ENCODE peak calls at places on chromosomes 7 and 10, in five cellular contexts. One of them, this sample, is unnamed.

GRCh38 chr7:71055504-71055903 is 76.4 kb upstream of the GALNT17 start:
- DNase-seq in PC-3: no peak
- DNase-seq in PC-9: no peak
- DNase-seq in neural progenitor cell: no peak
- DNase-seq in GM23248: no peak
- DNase-seq in this sample: no peak

GRCh38 chr7:30093351-30094019 is 41.3 kb upstream of the MTURN start:
- DNase-seq in PC-3: no peak
- DNase-seq in PC-9: no peak
- DNase-seq in neural progenitor cell: no peak
- DNase-seq in GM23248: peak; percentile 29
- DNase-seq in this sample: no peak

GRCh38 chr10:11058965-11059364 is 41.3 kb downstream of the CELF2 start:
- DNase-seq in PC-3: no peak
- DNase-seq in PC-9: no peak
- DNase-seq in neural progenitor cell: no peak
- DNase-seq in GM23248: peak; percentile 84
- DNase-seq in this sample: no peak

GRCh38 chr10:131102147-131102546 is 209.4 kb downstream of the TCERG1L start:
- DNase-seq in PC-3: no peak
- DNase-seq in PC-9: no peak
- DNase-seq in neural progenitor cell: no peak
- DNase-seq in GM23248: no peak
- DNase-seq in this sample: no peak

GRCh38 chr7:123296965-123297364 is 97.2 kb upstream of the SLC13A1 start:
- DNase-seq in PC-3: no peak
- DNase-seq in PC-9: no peak
- DNase-seq in neural progenitor cell: no peak
- DNase-seq in GM23248: no peak
- DNase-seq in this sample: no peak

GRCh38 chr10:45585131-45585530 is 87.4 kb downstream of the ZFAND4 start:
- DNase-seq in PC-3: no peak
- DNase-seq in PC-9: no peak
- DNase-seq in neural progenitor cell: no peak
- DNase-seq in GM23248: no peak
- DNase-seq in this sample: no peak

GRCh38 chr7:121313220-121313792 is 15.5 kb upstream of the WNT16 start:
- DNase-seq in PC-3: peak; percentile 39
- DNase-seq in PC-9: no peak
- DNase-seq in neural progenitor cell: no peak
- DNase-seq in GM23248: peak; percentile 24
- DNase-seq in this sample: no peak

GRCh38 chr10:4780782-4781181 is 45.2 kb upstream of the AKR1E2 start:
- DNase-seq in PC-3: no peak
- DNase-seq in PC-9: no peak
- DNase-seq in neural progenitor cell: no peak
- DNase-seq in GM23248: peak; percentile 47
- DNase-seq in this sample: no peak

GRCh38 chr7:29796181-29796580 is 10.1 kb upstream of the WIPF3 start:
- DNase-seq in PC-3: no peak
- DNase-seq in PC-9: peak; percentile 25
- DNase-seq in neural progenitor cell: no peak
- DNase-seq in GM23248: peak; percentile 13
- DNase-seq in this sample: no peak

GRCh38 chr7:155256761-155257481 is 40.8 kb upstream of the INSIG1 start:
- DNase-seq in PC-3: no peak
- DNase-seq in PC-9: peak; percentile 28
- DNase-seq in neural progenitor cell: no peak
- DNase-seq in GM23248: no peak
- DNase-seq in this sample: no peak

GRCh38 chr10:23063387-23064287 is 31.7 kb upstream of the MSRB2 start:
- DNase-seq in PC-3: no peak
- DNase-seq in PC-9: no peak
- DNase-seq in neural progenitor cell: peak; percentile 40
- DNase-seq in GM23248: peak; percentile 65
- DNase-seq in this sample: no peak

GRCh38 chr10:58556516-58556915 is 43.8 kb downstream of the BICC1 start:
- DNase-seq in PC-3: peak; percentile 44
- DNase-seq in PC-9: no peak
- DNase-seq in neural progenitor cell: no peak
- DNase-seq in GM23248: no peak
- DNase-seq in this sample: no peak

GRCh38 chr10:102269017-102269416 is 23.7 kb downstream of the GBF1 start:
- DNase-seq in PC-3: no peak
- DNase-seq in PC-9: no peak
- DNase-seq in neural progenitor cell: no peak
- DNase-seq in GM23248: peak; percentile 41
- DNase-seq in this sample: no peak

GRCh38 chr7:73671317-73671651 is 3.7 kb downstream of the VPS37D start:
- DNase-seq in PC-3: no peak
- DNase-seq in PC-9: no peak
- DNase-seq in neural progenitor cell: no peak
- DNase-seq in GM23248: no peak
- DNase-seq in this sample: no peak

GRCh38 chr10:48608279-48608681 is 3.4 kb upstream of the ARHGAP22 start:
- DNase-seq in PC-3: no peak
- DNase-seq in PC-9: no peak
- DNase-seq in neural progenitor cell: peak; percentile 72
- DNase-seq in GM23248: peak; percentile 63
- DNase-seq in this sample: peak; percentile 82

GRCh38 chr7:76332073-76332472 is 26.7 kb downstream of the YWHAG start:
- DNase-seq in PC-3: no peak
- DNase-seq in PC-9: no peak
- DNase-seq in neural progenitor cell: no peak
- DNase-seq in GM23248: no peak
- DNase-seq in this sample: no peak

GRCh38 chr10:14399641-14400040 is 68.9 kb upstream of the FRMD4A start:
- DNase-seq in PC-3: no peak
- DNase-seq in PC-9: no peak
- DNase-seq in neural progenitor cell: no peak
- DNase-seq in GM23248: no peak
- DNase-seq in this sample: no peak

GRCh38 chr10:74011016-74011415 is 13.1 kb downstream of the VCL start:
- DNase-seq in PC-3: no peak
- DNase-seq in PC-9: no peak
- DNase-seq in neural progenitor cell: no peak
- DNase-seq in GM23248: no peak
- DNase-seq in this sample: no peak

GRCh38 chr10:74008212-74008731 is 10.4 kb downstream of the VCL start:
- DNase-seq in PC-3: peak; percentile 98
- DNase-seq in PC-9: peak; percentile 72
- DNase-seq in neural progenitor cell: no peak
- DNase-seq in GM23248: peak; percentile 85
- DNase-seq in this sample: peak; percentile 75

GRCh38 chr10:74011762-74012161 is 13.8 kb downstream of the VCL start:
- DNase-seq in PC-3: peak; percentile 99
- DNase-seq in PC-9: peak; percentile 58
- DNase-seq in neural progenitor cell: peak; percentile 23
- DNase-seq in GM23248: peak; percentile 95
- DNase-seq in this sample: no peak

GRCh38 chr10:74013004-74013403 is 15.1 kb downstream of the VCL start:
- DNase-seq in PC-3: no peak
- DNase-seq in PC-9: no peak
- DNase-seq in neural progenitor cell: no peak
- DNase-seq in GM23248: no peak
- DNase-seq in this sample: no peak

DNA sequence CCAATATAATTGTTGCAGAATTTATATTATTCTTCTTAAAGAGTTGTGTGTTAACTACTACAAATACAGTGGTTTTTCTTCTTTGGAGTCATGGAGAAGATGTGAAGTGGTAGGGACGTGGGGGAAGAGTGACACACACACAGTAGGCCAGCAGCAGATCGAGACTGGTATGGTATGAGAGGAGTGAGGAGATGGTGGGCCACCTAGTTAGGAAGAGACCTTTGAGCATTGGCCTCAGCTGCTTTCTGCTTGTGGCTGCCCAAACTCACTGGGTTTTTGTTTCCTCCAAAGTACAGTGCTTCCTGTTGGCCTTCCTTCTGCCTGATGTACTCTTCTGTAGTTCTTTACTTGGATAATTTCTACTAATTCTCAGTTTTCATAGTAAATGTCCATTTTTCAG is 14.6 kb downstream of the VCL start:
- DNase-seq in PC-3: no peak
- DNase-seq in PC-9: no peak
- DNase-seq in neural progenitor cell: no peak
- DNase-seq in GM23248: no peak
- DNase-seq in this sample: no peak
- H3F3A ChIP-seq in PC-3: peaks cover 17% of the 10 kb centered on the region
- H3F3A ChIP-seq in PC-9: peaks cover 58% of the 10 kb centered on the region
- H3F3A ChIP-seq in neural progenitor cell: peaks cover 11% of the 10 kb centered on the region
- H3F3A ChIP-seq in GM23248: peaks cover 66% of the 10 kb centered on the region
- H3F3A ChIP-seq in this sample: peaks cover 13% of the 10 kb centered on the region

GRCh38 chr7:159138508-159138907 is 6.2 kb downstream of the VIPR2 start:
- DNase-seq in PC-3: no peak
- DNase-seq in PC-9: no peak
- DNase-seq in neural progenitor cell: no peak
- DNase-seq in GM23248: no peak
- DNase-seq in this sample: no peak

GRCh38 chr7:159140170-159140910 is 4.3 kb downstream of the VIPR2 start:
- DNase-seq in PC-3: no peak
- DNase-seq in PC-9: no peak
- DNase-seq in neural progenitor cell: no peak
- DNase-seq in GM23248: no peak
- DNase-seq in this sample: no peak

GRCh38 chr7:159137906-159138305 is 6.8 kb downstream of the VIPR2 start:
- DNase-seq in PC-3: no peak
- DNase-seq in PC-9: no peak
- DNase-seq in neural progenitor cell: no peak
- DNase-seq in GM23248: no peak
- DNase-seq in this sample: no peak

GRCh38 chr7:159139639-159140038 is 5.0 kb downstream of the VIPR2 start:
- DNase-seq in PC-3: no peak
- DNase-seq in PC-9: no peak
- DNase-seq in neural progenitor cell: no peak
- DNase-seq in GM23248: no peak
- DNase-seq in this sample: no peak

DNA sequence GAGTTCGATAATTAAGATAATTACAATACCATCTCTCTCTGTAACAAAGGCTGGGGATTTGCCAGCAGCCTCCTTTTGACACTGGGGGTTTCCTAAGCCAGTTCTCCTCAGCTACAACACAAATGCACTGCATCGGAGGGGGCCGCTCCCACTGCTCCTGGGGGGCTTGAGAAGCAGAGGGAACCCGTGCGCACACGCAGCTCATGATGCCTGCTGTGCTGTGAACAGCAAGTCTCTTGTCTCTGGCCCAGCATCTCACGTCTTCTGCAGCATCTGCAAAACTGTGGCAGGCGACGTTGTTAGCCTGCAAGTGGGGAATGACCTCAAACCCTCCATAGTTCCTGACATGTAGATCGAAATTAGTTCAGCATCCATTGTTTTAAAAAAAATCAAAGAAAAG is 5.5 kb downstream of the VIPR2 start:
- DNase-seq in PC-3: no peak
- DNase-seq in PC-9: no peak
- DNase-seq in neural progenitor cell: no peak
- DNase-seq in GM23248: no peak
- DNase-seq in this sample: no peak
- H3K9me3 ChIP-seq in PC-3: no peaks in the 10 kb centered on the region
- H3K9me3 ChIP-seq in PC-9: no peaks in the 10 kb centered on the region
- H3K9me3 ChIP-seq in neural progenitor cell: no peaks in the 10 kb centered on the region
- H3K9me3 ChIP-seq in GM23248: no peaks in the 10 kb centered on the region
- H3K9me3 ChIP-seq in this sample: no peaks in the 10 kb centered on the region

DNA sequence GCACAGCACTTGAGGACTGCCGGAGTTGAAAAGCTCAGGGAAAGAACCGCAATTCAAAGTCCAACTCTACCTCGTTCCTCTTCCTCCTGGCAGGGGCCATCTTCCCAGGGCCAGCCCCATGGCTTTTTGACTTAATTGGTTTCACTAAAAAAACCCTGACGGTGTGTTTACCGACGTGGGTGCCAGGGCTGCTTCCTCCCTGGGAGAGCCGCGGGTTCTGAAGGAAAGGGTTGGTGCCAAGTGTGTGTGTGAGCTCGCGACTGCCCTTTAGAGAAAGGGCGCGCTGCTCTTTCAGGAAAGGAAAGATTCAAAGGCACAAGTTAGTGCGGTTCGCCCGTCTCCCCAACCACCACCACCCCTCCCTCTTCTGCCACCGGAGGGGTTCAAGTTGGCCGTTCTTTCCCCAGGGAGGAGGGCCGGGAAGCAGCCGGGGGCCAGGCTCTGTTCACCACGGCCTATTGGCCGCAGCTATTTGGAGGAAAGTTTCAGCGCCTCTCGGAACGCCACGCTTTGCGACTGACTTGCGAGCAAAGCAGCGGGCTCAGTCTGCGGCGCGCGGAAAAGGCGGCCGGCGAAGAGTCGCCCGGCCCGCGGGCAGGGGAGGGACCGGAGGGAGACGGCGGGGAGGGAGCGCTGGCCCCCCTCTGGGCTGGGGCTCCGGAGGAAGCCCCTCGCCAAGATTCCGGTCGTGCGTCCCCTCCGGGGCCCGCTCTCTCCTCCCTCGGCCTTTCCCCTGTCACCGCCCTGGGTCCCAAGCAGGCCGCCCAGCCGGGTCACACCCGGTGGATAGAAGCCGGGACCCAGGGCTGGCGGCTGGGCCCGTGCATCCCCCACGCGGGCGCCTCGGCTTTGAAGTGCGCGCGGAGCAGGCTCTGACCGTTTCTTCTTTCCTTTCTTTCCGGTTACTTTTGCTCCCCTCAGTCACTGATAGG is 165.8 kb upstream of the PPP1R3A start:
- DNase-seq in PC-3: no peak
- DNase-seq in PC-9: no peak
- DNase-seq in neural progenitor cell: peak; percentile 72
- DNase-seq in GM23248: peak; percentile 65
- DNase-seq in this sample: peak; percentile 67
- TF ChIP-seq EZH2 in PC-3: no peak
- TF ChIP-seq EZH2 in PC-9: no peak
- TF ChIP-seq EZH2 in neural progenitor cell: peak; percentile 79
- TF ChIP-seq EZH2 in GM23248: no peak
- TF ChIP-seq EZH2 in this sample: no peak

GRCh38 chr7:47670738-47671137 is 88.8 kb upstream of the TNS3 start:
- DNase-seq in PC-3: no peak
- DNase-seq in PC-9: no peak
- DNase-seq in neural progenitor cell: no peak
- DNase-seq in GM23248: no peak
- DNase-seq in this sample: peak; percentile 98

GRCh38 chr7:47672267-47672920 is 90.5 kb upstream of the TNS3 start:
- DNase-seq in PC-3: no peak
- DNase-seq in PC-9: no peak
- DNase-seq in neural progenitor cell: no peak
- DNase-seq in GM23248: no peak
- DNase-seq in this sample: peak; percentile 21

GRCh38 chr7:47669178-47669878 is 87.4 kb upstream of the TNS3 start:
- DNase-seq in PC-3: peak; percentile 92
- DNase-seq in PC-9: no peak
- DNase-seq in neural progenitor cell: no peak
- DNase-seq in GM23248: peak; percentile 96
- DNase-seq in this sample: peak; percentile 99

GRCh38 chr7:47671358-47671757 is 89.4 kb upstream of the TNS3 start:
- DNase-seq in PC-3: no peak
- DNase-seq in PC-9: no peak
- DNase-seq in neural progenitor cell: no peak
- DNase-seq in GM23248: no peak
- DNase-seq in this sample: no peak

DNA sequence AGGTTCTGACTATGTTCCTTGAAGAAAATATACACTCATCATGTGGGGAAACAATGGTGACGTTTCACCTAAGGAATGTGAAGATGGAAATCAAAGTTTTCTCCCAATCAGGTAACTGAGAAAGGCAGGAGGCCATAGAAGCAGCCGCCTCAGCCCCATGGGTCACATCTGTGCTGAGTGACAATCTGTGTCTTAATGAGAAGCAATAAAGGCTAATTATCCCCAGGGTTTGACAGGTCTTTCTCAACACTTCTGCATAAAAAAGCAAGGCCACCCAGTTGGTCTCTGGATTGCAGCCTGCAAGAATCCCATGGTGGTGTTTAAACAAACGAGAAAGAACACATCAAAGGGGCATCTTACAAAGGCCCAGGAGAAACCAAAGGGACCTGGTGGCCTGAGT is 91.1 kb upstream of the TNS3 start:
- DNase-seq in PC-3: peak; percentile 41
- DNase-seq in PC-9: peak; percentile 76
- DNase-seq in neural progenitor cell: peak; percentile 45
- DNase-seq in GM23248: peak; percentile 12
- DNase-seq in this sample: no peak
- H3F3A ChIP-seq in PC-3: no peaks in the 10 kb centered on the region
- H3F3A ChIP-seq in PC-9: peaks cover 33% of the 10 kb centered on the region
- H3F3A ChIP-seq in neural progenitor cell: peaks cover 11% of the 10 kb centered on the region
- H3F3A ChIP-seq in GM23248: no peaks in the 10 kb centered on the region
- H3F3A ChIP-seq in this sample: peaks cover 27% of the 10 kb centered on the region

This sample was measured in MM.1S.